ENCODE peak calls at places on chromosomes 16 and 17, in eight cellular contexts. J is CD8-positive, alpha-beta T cell; F is pancreas; K is A549; A is GM12865; G is AG04450; Z is HCT116; O is kidney epithelial cell. L is an unnamed sample.

GRCh38 chr17:76479515-76480048 is 12.2 kb downstream of the AANAT start:
- DNase-seq in O (no peak), J (no peak), K (no peak), Z (no peak), A (peak; percentile 57), G (no peak), F (no peak), L (no peak)

GRCh38 chr16:7471268-7471667 is 138.6 kb downstream of the RBFOX1 start:
- DNase-seq in O (no peak), J (no peak), F (no peak), K (no peak), Z (no peak), A (no peak), G (no peak), L (no peak)

GRCh38 chr17:65171753-65172152 is 34.6 kb downstream of the RGS9 start:
- DNase-seq in K (no peak), O (no peak), Z (no peak), A (no peak), G (no peak), F (no peak), J (no peak), L (no peak)

GRCh38 chr16:574021-574760 is 4.4 kb downstream of the PIGQ start:
- DNase-seq in J (no peak), A (no peak), F (no peak), K (no peak), O (no peak), G (no peak), Z (no peak), L (no peak)

GRCh38 chr17:47730681-47731080 is 2.4 kb upstream of the TBX21 start:
- DNase-seq in G (no peak), F (no peak), O (no peak), A (no peak), K (no peak), J (no peak), Z (no peak), L (no peak)

GRCh38 chr16:83272843-83273242 is 534.9 kb upstream of the HSBP1 start:
- DNase-seq in Z (no peak), K (no peak), F (no peak), J (no peak), O (no peak), A (no peak), G (no peak), L (no peak)

GRCh38 chr16:73000020-73000906 is 47.7 kb downstream of the ZFHX3 start:
- DNase-seq in K (no peak), A (no peak), O (no peak), F (peak; percentile 47), Z (no peak), G (no peak), J (no peak), L (no peak)

GRCh38 chr16:50842013-50842505 is 100.2 kb downstream of the CYLD start:
- DNase-seq in Z (no peak), O (no peak), K (no peak), J (peak; percentile 37), G (no peak), F (no peak), A (no peak), L (no peak)

GRCh38 chr17:4980644-4981216 is 6.7 kb downstream of the CAMTA2 start:
- DNase-seq in J (peak; percentile 64), O (no peak), K (peak; percentile 73), Z (no peak), G (no peak), F (no peak), A (peak; percentile 73), L (peak; percentile 60)

GRCh38 chr17:47935961-47936360 is 5.4 kb upstream of the PNPO start:
- DNase-seq in A (no peak), K (peak; percentile 75), Z (peak; percentile 92), F (no peak), J (no peak), O (no peak), G (peak; percentile 18), L (peak; percentile 77)

GRCh38 chr17:82242977-82243647 is 14.3 kb downstream of the SLC16A3 start:
- DNase-seq in K (no peak), A (no peak), Z (no peak), J (no peak), O (no peak), F (peak; percentile 90), G (peak; percentile 67), L (peak; percentile 88)

GRCh38 chr17:39774043-39774442 is 36.3 kb downstream of the GRB7 start:
- DNase-seq in A (no peak), K (no peak), J (no peak), G (no peak), Z (no peak), F (no peak), O (no peak), L (no peak)

GRCh38 chr17:82938486-82939212 is 98.8 kb upstream of the ZNF750 start:
- DNase-seq in F (no peak), K (no peak), G (no peak), A (no peak), O (peak; percentile 14), J (no peak), Z (no peak), L (no peak)

GRCh38 chr16:70691223-70692129 is 5.6 kb upstream of the MTSS2 start:
- DNase-seq in G (peak; percentile 96), J (no peak), K (no peak), Z (no peak), F (no peak), O (no peak), A (no peak), L (peak; percentile 99)

GRCh38 chr16:83992624-83993023 is 24.6 kb downstream of the NECAB2 start:
- DNase-seq in J (no peak), G (peak; percentile 11), K (no peak), A (no peak), O (peak; percentile 18), F (peak; percentile 74), Z (no peak), L (peak; percentile 79)

GRCh38 chr16:85436636-85437160 is 176.4 kb upstream of the GSE1 start:
- DNase-seq in Z (no peak), K (no peak), G (no peak), F (peak; percentile 64), O (no peak), J (no peak), A (no peak), L (peak; percentile 60)

GRCh38 chr17:19022128-19022527 is 17.6 kb upstream of the FAM83G start:
- DNase-seq in J (no peak), O (no peak), G (no peak), F (no peak), K (no peak), Z (no peak), A (no peak), L (no peak)

GRCh38 chr17:45740553-45741330 is 43.4 kb upstream of the CRHR1 start:
- DNase-seq in F (peak; percentile 15), Z (peak; percentile 89), O (no peak), J (no peak), K (peak; percentile 77), A (peak; percentile 39), G (no peak), L (peak; percentile 13)

GRCh38 chr17:69050999-69051775 is 9.5 kb downstream of the ABCA9 start:
- DNase-seq in Z (no peak), K (no peak), G (peak; percentile 16), O (no peak), F (no peak), A (no peak), J (no peak), L (peak; percentile 85)

DNA sequence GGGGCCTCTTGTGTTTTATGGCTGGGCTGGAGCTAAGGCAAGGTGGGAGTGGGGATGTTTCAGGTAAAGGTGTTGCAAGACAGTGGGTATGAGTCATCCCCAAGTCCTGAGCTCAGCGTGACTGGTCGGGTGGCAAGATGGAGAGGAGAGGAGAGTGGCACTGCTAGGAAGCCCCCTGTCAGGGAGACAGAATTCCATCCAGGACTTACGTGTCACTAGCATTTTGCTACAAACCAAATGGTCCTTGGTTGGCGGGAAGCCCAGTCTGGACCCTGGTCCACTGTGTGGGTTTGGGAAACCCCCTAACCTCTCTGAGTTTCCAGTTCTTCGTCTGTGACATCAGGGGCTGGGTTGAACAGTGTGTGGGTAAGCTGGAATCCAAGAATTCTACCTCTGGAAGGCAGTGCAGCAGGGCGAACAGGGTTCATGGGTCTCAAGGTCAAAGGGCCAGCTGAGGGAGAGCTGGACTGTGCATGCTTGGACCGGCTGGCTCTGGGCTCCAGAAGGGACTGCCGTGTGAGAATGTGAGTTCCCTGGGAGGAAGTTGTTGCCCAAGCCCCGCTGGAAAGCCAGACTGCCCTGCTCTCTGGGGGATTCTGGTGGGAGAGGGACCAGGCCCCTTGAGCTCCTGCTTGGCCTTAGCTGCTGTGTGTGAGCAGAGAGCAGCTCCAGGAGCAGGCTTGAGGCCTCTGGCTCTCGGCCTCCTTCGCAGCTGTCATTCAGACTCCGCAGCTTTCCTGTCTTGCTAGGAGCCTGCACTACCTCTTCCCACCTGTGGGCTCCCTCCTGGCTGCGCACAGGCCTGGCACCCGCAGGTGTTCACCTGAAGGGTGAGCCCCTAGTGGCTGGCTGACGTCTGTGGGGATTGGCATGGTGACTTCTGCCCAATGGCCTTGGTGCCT is 84.5 kb downstream of the NT5M start:
- DNase-seq in J (no peak), F (peak; percentile 90), A (peak; percentile 24), O (no peak), Z (peak; percentile 90), K (peak; percentile 75), G (no peak), L (no peak)
- TF ChIP-seq CTCF in J (no peak), F (peak; percentile 92), A (peak; percentile 22), O (peak; percentile 41), Z (peak; percentile 82), K (peak; percentile 18), G (no peak), L (peak; percentile 25)

DNA sequence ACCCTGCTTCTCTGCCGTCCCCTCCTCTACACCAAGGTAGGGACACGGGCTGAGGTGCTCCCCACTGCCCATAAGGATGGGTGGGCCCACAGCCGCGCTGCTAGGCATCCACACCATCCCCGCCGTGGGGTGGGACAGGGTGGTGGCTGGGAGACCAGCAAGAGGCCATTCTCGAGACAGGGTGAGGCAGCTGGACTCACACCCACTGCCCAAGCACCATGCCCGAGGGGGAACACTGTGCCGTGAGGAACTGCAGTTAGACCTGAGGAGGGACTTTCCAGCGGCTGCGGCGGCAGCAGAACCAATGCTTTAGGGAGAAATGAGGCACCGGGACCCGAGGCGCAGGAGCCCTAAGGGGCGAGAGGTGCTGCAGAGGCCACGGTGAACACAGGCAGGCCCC is 13.3 kb downstream of the PKD1 start:
- DNase-seq in F (no peak), Z (no peak), A (no peak), O (no peak), G (no peak), K (no peak), J (no peak), L (no peak)
- H3K4me3 ChIP-seq in F (no peak overlapping the region), Z (no peak overlapping the region), A (no peak overlapping the region), O (no peak overlapping the region), G (no peak overlapping the region), K (no peak overlapping the region), J (no peak overlapping the region), L (no peak overlapping the region)

DNA sequence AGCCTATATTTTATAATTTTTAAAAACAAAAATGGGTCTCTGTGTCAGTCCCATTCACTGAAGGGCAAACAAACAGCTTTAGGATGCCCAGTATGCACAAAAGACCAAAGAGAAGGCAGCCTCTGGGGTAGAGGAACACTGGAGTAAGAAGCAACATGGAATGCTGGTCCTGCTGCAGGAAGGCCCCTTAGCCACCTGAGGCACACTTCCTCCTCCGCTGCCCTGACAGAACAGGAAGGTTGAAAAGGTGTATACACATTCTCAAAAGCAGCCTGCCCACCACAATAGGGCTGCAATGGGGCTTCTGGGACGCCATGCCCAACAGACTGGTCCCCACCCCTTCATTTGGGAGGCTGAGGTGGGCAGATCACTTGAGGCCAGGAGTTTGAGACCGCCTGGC is 19.5 kb downstream of the TOM1L2 start:
- DNase-seq in O (no peak), K (no peak), Z (no peak), J (no peak), F (no peak), G (no peak), A (no peak), L (no peak)
- TF ChIP-seq CTCF in O (peak; percentile 3), K (no peak), Z (peak; percentile 39), J (no peak), F (no peak), G (no peak), A (no peak), L (no peak)

GRCh38 chr16:11104168-11105037 is 151.6 kb downstream of the SOCS1 start:
- DNase-seq in J (no peak), G (no peak), K (no peak), F (no peak), O (no peak), Z (no peak), A (no peak), L (no peak)
- H3K4me3 ChIP-seq in J (no peak overlapping the region), G (no peak overlapping the region), K (no peak overlapping the region), F (no peak overlapping the region), O (no peak overlapping the region), Z (no peak overlapping the region), A (no peak overlapping the region), L (no peak overlapping the region)

L was measured in fibroblast of villous mesenchyme.